ENCODE peak calls at places on chromosomes 5 and 9, in seven cellular contexts. One of them, this sample, is unnamed.

GRCh38 chr5:150141544-150142188 is 14.0 kb downstream of the PDGFRB start:
- DNase-seq in fibroblast of mammary gland: peak
- DNase-seq in astrocyte of the spinal cord: peak
- DNase-seq in lung: no peak
- DNase-seq in PC-9: peak
- DNase-seq in spleen: no peak
- DNase-seq in A549: no peak
- DNase-seq in this sample: no peak

GRCh38 chr5:142795246-142795645 is 25.1 kb downstream of the ARHGAP26 start:
- DNase-seq in fibroblast of mammary gland: no peak
- DNase-seq in astrocyte of the spinal cord: no peak
- DNase-seq in lung: no peak
- DNase-seq in PC-9: no peak
- DNase-seq in spleen: no peak
- DNase-seq in A549: no peak
- DNase-seq in this sample: no peak

GRCh38 chr5:147961208-147961749 is 54.9 kb upstream of the C5orf46 start:
- DNase-seq in fibroblast of mammary gland: no peak
- DNase-seq in astrocyte of the spinal cord: no peak
- DNase-seq in lung: no peak
- DNase-seq in PC-9: no peak
- DNase-seq in spleen: no peak
- DNase-seq in A549: no peak
- DNase-seq in this sample: no peak

GRCh38 chr9:106228861-106229260 is 534.5 kb downstream of the TMEM38B start:
- DNase-seq in fibroblast of mammary gland: no peak
- DNase-seq in astrocyte of the spinal cord: no peak
- DNase-seq in lung: no peak
- DNase-seq in PC-9: no peak
- DNase-seq in spleen: no peak
- DNase-seq in A549: no peak
- DNase-seq in this sample: no peak

GRCh38 chr9:133238272-133238850 is 29.3 kb upstream of the OBP2B start:
- DNase-seq in fibroblast of mammary gland: peak
- DNase-seq in astrocyte of the spinal cord: peak
- DNase-seq in lung: peak
- DNase-seq in PC-9: peak
- DNase-seq in spleen: peak
- DNase-seq in A549: peak
- DNase-seq in this sample: no peak

GRCh38 chr5:149561848-149562247 is 10.6 kb upstream of the CSNK1A1 start:
- DNase-seq in fibroblast of mammary gland: peak
- DNase-seq in astrocyte of the spinal cord: peak
- DNase-seq in lung: no peak
- DNase-seq in PC-9: peak
- DNase-seq in spleen: no peak
- DNase-seq in A549: peak
- DNase-seq in this sample: no peak

GRCh38 chr9:38346811-38347735 is 45.4 kb upstream of the ALDH1B1 start:
- DNase-seq in fibroblast of mammary gland: no peak
- DNase-seq in astrocyte of the spinal cord: peak
- DNase-seq in lung: no peak
- DNase-seq in PC-9: no peak
- DNase-seq in spleen: peak
- DNase-seq in A549: no peak
- DNase-seq in this sample: no peak

GRCh38 chr9:136016882-136017812 is 56.0 kb upstream of the UBAC1 start:
- DNase-seq in fibroblast of mammary gland: no peak
- DNase-seq in astrocyte of the spinal cord: no peak
- DNase-seq in lung: peak
- DNase-seq in PC-9: no peak
- DNase-seq in spleen: peak
- DNase-seq in A549: no peak
- DNase-seq in this sample: no peak

GRCh38 chr9:107213561-107214028 is 69.5 kb upstream of the RAD23B start:
- DNase-seq in fibroblast of mammary gland: peak
- DNase-seq in astrocyte of the spinal cord: peak
- DNase-seq in lung: peak
- DNase-seq in PC-9: peak
- DNase-seq in spleen: no peak
- DNase-seq in A549: peak
- DNase-seq in this sample: no peak

GRCh38 chr5:17428176-17428800 is 69.7 kb upstream of the TAF11L2 start:
- DNase-seq in fibroblast of mammary gland: no peak
- DNase-seq in astrocyte of the spinal cord: no peak
- DNase-seq in lung: no peak
- DNase-seq in PC-9: no peak
- DNase-seq in spleen: no peak
- DNase-seq in A549: no peak
- DNase-seq in this sample: no peak

GRCh38 chr9:10230512-10230911 is 382.3 kb downstream of the PTPRD start:
- DNase-seq in fibroblast of mammary gland: no peak
- DNase-seq in astrocyte of the spinal cord: no peak
- DNase-seq in lung: no peak
- DNase-seq in PC-9: no peak
- DNase-seq in spleen: no peak
- DNase-seq in A549: no peak
- DNase-seq in this sample: no peak

GRCh38 chr9:20208951-20209350 is 413.3 kb downstream of the MLLT3 start:
- DNase-seq in fibroblast of mammary gland: no peak
- DNase-seq in astrocyte of the spinal cord: no peak
- DNase-seq in lung: no peak
- DNase-seq in PC-9: no peak
- DNase-seq in spleen: no peak
- DNase-seq in A549: no peak
- DNase-seq in this sample: no peak

GRCh38 chr5:120817044-120817985 is 353.2 kb downstream of the PRR16 start:
- DNase-seq in fibroblast of mammary gland: peak
- DNase-seq in astrocyte of the spinal cord: peak
- DNase-seq in lung: no peak
- DNase-seq in PC-9: no peak
- DNase-seq in spleen: no peak
- DNase-seq in A549: peak
- DNase-seq in this sample: no peak

GRCh38 chr9:92965759-92966517 is 18.6 kb downstream of the FGD3 start:
- DNase-seq in fibroblast of mammary gland: no peak
- DNase-seq in astrocyte of the spinal cord: no peak
- DNase-seq in lung: no peak
- DNase-seq in PC-9: no peak
- DNase-seq in spleen: peak
- DNase-seq in A549: no peak
- DNase-seq in this sample: no peak

GRCh38 chr5:127042593-127042992 is 12.2 kb upstream of the MARCHF3 start:
- DNase-seq in fibroblast of mammary gland: peak
- DNase-seq in astrocyte of the spinal cord: peak
- DNase-seq in lung: no peak
- DNase-seq in PC-9: no peak
- DNase-seq in spleen: no peak
- DNase-seq in A549: no peak
- DNase-seq in this sample: no peak

GRCh38 chr9:111959468-111959941 is 62.9 kb downstream of the UGCG start:
- DNase-seq in fibroblast of mammary gland: peak
- DNase-seq in astrocyte of the spinal cord: peak
- DNase-seq in lung: no peak
- DNase-seq in PC-9: peak
- DNase-seq in spleen: no peak
- DNase-seq in A549: peak
- DNase-seq in this sample: no peak

GRCh38 chr9:13860019-13860418 is 453.9 kb downstream of the NFIB start:
- DNase-seq in fibroblast of mammary gland: peak
- DNase-seq in astrocyte of the spinal cord: no peak
- DNase-seq in lung: no peak
- DNase-seq in PC-9: no peak
- DNase-seq in spleen: no peak
- DNase-seq in A549: no peak
- DNase-seq in this sample: no peak

GRCh38 chr5:168947212-168947868 is 353.6 kb downstream of the SLIT3 start:
- DNase-seq in fibroblast of mammary gland: peak
- DNase-seq in astrocyte of the spinal cord: peak
- DNase-seq in lung: no peak
- DNase-seq in PC-9: peak
- DNase-seq in spleen: no peak
- DNase-seq in A549: peak
- DNase-seq in this sample: no peak

GRCh38 chr9:34612788-34613390 is 992 bp upstream of the RPP25L start:
- DNase-seq in fibroblast of mammary gland: peak
- DNase-seq in astrocyte of the spinal cord: peak
- DNase-seq in lung: peak
- DNase-seq in PC-9: peak
- DNase-seq in spleen: peak
- DNase-seq in A549: peak
- DNase-seq in this sample: peak

GRCh38 chr9:135877776-135878527 is 29.4 kb downstream of the CAMSAP1 start:
- DNase-seq in fibroblast of mammary gland: no peak
- DNase-seq in astrocyte of the spinal cord: no peak
- DNase-seq in lung: no peak
- DNase-seq in PC-9: no peak
- DNase-seq in spleen: no peak
- DNase-seq in A549: no peak
- DNase-seq in this sample: no peak

GRCh38 chr9:9791621-9792020 is 821.2 kb downstream of the PTPRD start:
- DNase-seq in fibroblast of mammary gland: peak
- DNase-seq in astrocyte of the spinal cord: peak
- DNase-seq in lung: no peak
- DNase-seq in PC-9: no peak
- DNase-seq in spleen: no peak
- DNase-seq in A549: peak
- DNase-seq in this sample: no peak

DNA sequence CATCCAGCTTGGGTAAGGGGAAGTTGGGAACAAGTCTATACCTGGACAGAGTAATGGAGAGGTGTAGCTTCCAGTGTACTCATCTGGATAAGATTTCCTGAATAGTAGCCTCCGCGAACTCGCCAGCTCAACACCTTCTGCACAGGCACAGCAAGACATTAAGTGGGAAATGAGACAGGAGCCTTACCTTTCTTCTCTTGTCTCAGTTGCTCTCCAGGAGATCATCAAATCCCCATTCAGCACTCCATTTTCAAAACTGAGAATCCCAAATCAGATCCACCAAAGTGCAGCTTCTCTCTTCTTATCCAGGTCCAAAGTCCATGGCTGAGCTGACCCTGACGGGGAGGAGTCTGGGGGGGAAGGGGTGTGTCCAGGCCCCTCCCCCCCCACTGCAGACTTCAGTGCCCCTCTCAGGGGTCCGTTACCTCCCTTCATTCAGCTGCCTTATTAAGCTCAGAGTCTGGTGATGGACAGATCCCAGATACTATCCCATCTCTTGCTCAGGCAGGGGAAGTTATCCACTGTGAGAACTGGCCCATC is 5.9 kb upstream of the MGAT1 start:
- DNase-seq in fibroblast of mammary gland: no peak
- DNase-seq in astrocyte of the spinal cord: no peak
- DNase-seq in lung: no peak
- DNase-seq in PC-9: no peak
- DNase-seq in spleen: no peak
- DNase-seq in A549: no peak
- DNase-seq in this sample: no peak
- H3K4me3 ChIP-seq in fibroblast of mammary gland: peak
- H3K4me3 ChIP-seq in astrocyte of the spinal cord: no peak
- H3K4me3 ChIP-seq in lung: no peak
- H3K4me3 ChIP-seq in PC-9: peak
- H3K4me3 ChIP-seq in spleen: no peak
- H3K4me3 ChIP-seq in A549: peak
- H3K4me3 ChIP-seq in this sample: peak

GRCh38 chr9:123998278-123998925 is 13.2 kb upstream of the LHX2 start:
- DNase-seq in fibroblast of mammary gland: no peak
- DNase-seq in astrocyte of the spinal cord: no peak
- DNase-seq in lung: no peak
- DNase-seq in PC-9: no peak
- DNase-seq in spleen: no peak
- DNase-seq in A549: no peak
- DNase-seq in this sample: no peak
- H3K4me3 ChIP-seq in fibroblast of mammary gland: no peak
- H3K4me3 ChIP-seq in astrocyte of the spinal cord: no peak
- H3K4me3 ChIP-seq in lung: no peak
- H3K4me3 ChIP-seq in PC-9: no peak
- H3K4me3 ChIP-seq in spleen: no peak
- H3K4me3 ChIP-seq in A549: peak
- H3K4me3 ChIP-seq in this sample: no peak

GRCh38 chr5:176416965-176417364 is 626 bp upstream of the CLTB start:
- DNase-seq in fibroblast of mammary gland: no peak
- DNase-seq in astrocyte of the spinal cord: no peak
- DNase-seq in lung: no peak
- DNase-seq in PC-9: no peak
- DNase-seq in spleen: no peak
- DNase-seq in A549: no peak
- DNase-seq in this sample: no peak
- H3K4me3 ChIP-seq in fibroblast of mammary gland: no peak
- H3K4me3 ChIP-seq in astrocyte of the spinal cord: peak
- H3K4me3 ChIP-seq in lung: no peak
- H3K4me3 ChIP-seq in PC-9: no peak
- H3K4me3 ChIP-seq in spleen: no peak
- H3K4me3 ChIP-seq in A549: no peak
- H3K4me3 ChIP-seq in this sample: no peak

DNA sequence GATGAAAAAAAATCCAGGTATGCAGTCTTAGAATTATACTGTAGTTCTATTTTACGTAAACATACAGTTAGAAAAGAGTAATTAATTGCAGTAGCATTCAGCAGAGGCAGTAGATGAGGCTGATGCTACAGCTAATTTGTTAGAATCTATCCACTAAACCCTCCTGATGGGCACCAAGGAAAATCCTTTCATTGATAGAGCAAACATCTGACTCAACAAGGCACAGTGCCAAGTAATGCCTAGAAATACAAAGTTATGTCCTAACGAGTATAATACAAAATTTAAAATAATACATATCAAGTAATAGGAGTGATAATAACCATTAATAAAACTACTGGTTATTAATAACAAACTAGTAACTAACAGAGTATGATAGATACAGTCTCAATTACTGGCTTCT is 9.0 kb downstream of the MOCS2 start:
- DNase-seq in fibroblast of mammary gland: peak
- DNase-seq in astrocyte of the spinal cord: no peak
- DNase-seq in lung: no peak
- DNase-seq in PC-9: no peak
- DNase-seq in spleen: no peak
- DNase-seq in A549: no peak
- DNase-seq in this sample: no peak
- H3K4me3 ChIP-seq in fibroblast of mammary gland: no peak
- H3K4me3 ChIP-seq in astrocyte of the spinal cord: no peak
- H3K4me3 ChIP-seq in lung: no peak
- H3K4me3 ChIP-seq in PC-9: no peak
- H3K4me3 ChIP-seq in spleen: no peak
- H3K4me3 ChIP-seq in A549: no peak
- H3K4me3 ChIP-seq in this sample: no peak